ENCODE peak calls at places on chromosome 16, in ten cellular contexts. X, J, N, P, U, C, G, O, R and L are unnamed samples.

GRCh38 chr16:17372383-17372782 is 98.4 kb downstream of the XYLT1 start:
- DNase-seq in X (no peak), J (no peak), N (no peak), P (no peak), U (no peak), C (no peak), G (no peak), O (no peak), R (no peak), L (no peak)

GRCh38 chr16:28081391-28081790 is 17.9 kb upstream of the GSG1L start:
- DNase-seq in X (no peak), J (no peak), N (no peak), P (no peak), U (no peak), C (no peak), G (no peak), O (no peak), R (no peak), L (no peak)

GRCh38 chr16:81486555-81487061 is 42.0 kb downstream of the CMIP start:
- DNase-seq in X (no peak), J (no peak), N (no peak), P (no peak), U (no peak), C (no peak), G (peak), O (no peak), R (peak), L (no peak)

GRCh38 chr16:10619271-10619849 is 39.0 kb upstream of the EMP2 start:
- DNase-seq in X (no peak), J (no peak), N (no peak), P (no peak), U (no peak), C (peak), G (no peak), O (no peak), R (no peak), L (no peak)

GRCh38 chr16:50251375-50252081 is 14.8 kb upstream of the ADCY7 start:
- DNase-seq in X (no peak), J (peak), N (no peak), P (no peak), U (no peak), C (no peak), G (no peak), O (no peak), R (no peak), L (no peak)

GRCh38 chr16:4244254-4244812 is 2.5 kb upstream of the SRL start:
- DNase-seq in X (no peak), J (no peak), N (peak), P (no peak), U (no peak), C (no peak), G (no peak), O (no peak), R (no peak), L (no peak)

GRCh38 chr16:77238593-77238992 is 39.4 kb downstream of the SYCE1L start:
- DNase-seq in X (no peak), J (no peak), N (peak), P (no peak), U (no peak), C (no peak), G (no peak), O (no peak), R (no peak), L (no peak)

GRCh38 chr16:66326995-66327513 is 39.4 kb upstream of the CDH5 start:
- DNase-seq in X (no peak), J (no peak), N (peak), P (no peak), U (no peak), C (no peak), G (peak), O (no peak), R (no peak), L (no peak)

GRCh38 chr16:85387171-85387507 is 226.0 kb upstream of the GSE1 start:
- DNase-seq in X (no peak), J (no peak), N (no peak), P (no peak), U (no peak), C (peak), G (no peak), O (no peak), R (no peak), L (no peak)

GRCh38 chr16:563072-563644 is 3.0 kb downstream of the PRR35 start:
- DNase-seq in X (no peak), J (no peak), N (no peak), P (no peak), U (no peak), C (no peak), G (no peak), O (no peak), R (no peak), L (no peak)

GRCh38 chr16:81595676-81596292 is 151.2 kb downstream of the CMIP start:
- DNase-seq in X (no peak), J (no peak), N (no peak), P (no peak), U (no peak), C (no peak), G (no peak), O (no peak), R (no peak), L (no peak)

GRCh38 chr16:74186589-74186988 is 110.0 kb upstream of the PSMD7 start:
- DNase-seq in X (no peak), J (no peak), N (peak), P (no peak), U (no peak), C (no peak), G (no peak), O (no peak), R (no peak), L (no peak)

GRCh38 chr16:56938664-56939513 is 6.9 kb downstream of the HERPUD1 start:
- DNase-seq in X (no peak), J (no peak), N (no peak), P (no peak), U (peak), C (peak), G (no peak), O (peak), R (no peak), L (peak)

GRCh38 chr16:47386201-47386718 is 74.6 kb downstream of the ITFG1 start:
- DNase-seq in X (no peak), J (no peak), N (no peak), P (no peak), U (no peak), C (no peak), G (no peak), O (no peak), R (no peak), L (no peak)

GRCh38 chr16:24273511-24273910 is 17.4 kb downstream of the CACNG3 start:
- DNase-seq in X (peak), J (peak), N (no peak), P (no peak), U (no peak), C (no peak), G (no peak), O (no peak), R (no peak), L (no peak)

GRCh38 chr16:9351440-9351839 is 260.0 kb downstream of the HAPSTR1 start:
- DNase-seq in X (no peak), J (no peak), N (no peak), P (no peak), U (no peak), C (no peak), G (no peak), O (no peak), R (no peak), L (no peak)

GRCh38 chr16:86345521-86345920 is 164.8 kb upstream of the FOXF1 start:
- DNase-seq in X (no peak), J (no peak), N (no peak), P (no peak), U (no peak), C (no peak), G (no peak), O (no peak), R (no peak), L (no peak)